ENCODE peak calls at places on chromosomes 6 and 20, in six cellular contexts. V is NCI-H2171 treated with DMSO at 0.1 percent for 48 hours; A is M059J; K is stimulated activated CD4-positive, alpha-beta T cell treated with anti-CD3 and anti-CD28 coated beads, Interleukin-15, amount 100 ng/mL, for 24 hours; M is fibroblast of the aortic adventitia; J is foreskin fibroblast. D is an unnamed sample.
A peak's percentile ranks its signal among the peaks of the same experiment; 100 is the strongest.

GRCh38 chr6:133040025-133040838 is 200.9 kb upstream of the EYA4 start:
- DNase-seq in V (peak; percentile 37), A (peak; percentile 36), K (no peak), M (peak; percentile 16), J (no peak), D (peak; percentile 66)

GRCh38 chr6:18211338-18211737 is 53.0 kb downstream of the DEK start:
- DNase-seq in V (no peak), A (no peak), K (peak; percentile 39), M (no peak), J (no peak), D (no peak)

GRCh38 chr20:50335105-50335504 is 144.5 kb downstream of the CEBPB start:
- DNase-seq in V (peak; percentile 100), A (peak; percentile 66), K (peak; percentile 31), M (no peak), J (no peak), D (no peak)

GRCh38 chr6:41536884-41537347 is 9.3 kb upstream of the FOXP4 start:
- DNase-seq in V (peak; percentile 75), A (peak; percentile 36), K (no peak), M (no peak), J (no peak), D (no peak)

GRCh38 chr6:8277769-8278168 is 157.6 kb downstream of the SLC35B3 start:
- DNase-seq in V (no peak), A (peak; percentile 12), K (peak; percentile 3), M (no peak), J (no peak), D (no peak)

GRCh38 chr6:139650941-139651340 is 276.5 kb upstream of the CITED2 start:
- DNase-seq in V (no peak), A (no peak), K (no peak), M (no peak), J (no peak), D (no peak)

GRCh38 chr6:29924731-29925130 is 17.6 kb upstream of the HLA-A start:
- DNase-seq in V (no peak), A (peak; percentile 81), K (no peak), M (no peak), J (no peak), D (no peak)

GRCh38 chr6:152380351-152380767 is 256.8 kb downstream of the SYNE1 start:
- DNase-seq in V (no peak), A (peak; percentile 85), K (no peak), M (peak; percentile 92), J (peak; percentile 44), D (peak; percentile 87)

GRCh38 chr20:47886454-47887041 is 101.3 kb upstream of the SULF2 start:
- DNase-seq in V (no peak), A (no peak), K (no peak), M (no peak), J (no peak), D (no peak)

GRCh38 chr20:62117362-62117646 is 5.0 kb upstream of the LSM14B start:
- DNase-seq in V (no peak), A (no peak), K (no peak), M (no peak), J (no peak), D (no peak)

GRCh38 chr6:30357678-30358339 is 12.9 kb downstream of the RPP21 start:
- DNase-seq in V (peak; percentile 75), A (peak; percentile 76), K (peak; percentile 67), M (peak; percentile 85), J (peak; percentile 67), D (peak; percentile 80)

GRCh38 chr6:125314019-125314581 is 12.3 kb upstream of the HDDC2 start:
- DNase-seq in V (peak; percentile 68), A (peak; percentile 67), K (peak; percentile 46), M (peak; percentile 84), J (peak; percentile 52), D (peak; percentile 92)

GRCh38 chr20:23446505-23446904 is 6.2 kb downstream of the CST11 start:
- DNase-seq in V (no peak), A (peak; percentile 75), K (peak; percentile 49), M (peak; percentile 47), J (no peak), D (peak; percentile 25)

GRCh38 chr6:168348186-168348585 is 28.6 kb upstream of the DACT2 start:
- DNase-seq in V (no peak), A (no peak), K (no peak), M (no peak), J (no peak), D (no peak)

GRCh38 chr20:18672826-18673225 is 85.0 kb downstream of the DTD1 start:
- DNase-seq in V (peak; percentile 98), A (no peak), K (no peak), M (no peak), J (no peak), D (no peak)

GRCh38 chr6:111096246-111096645 is 8.9 kb downstream of the SLC16A10 start:
- DNase-seq in V (peak; percentile 57), A (no peak), K (peak; percentile 47), M (no peak), J (no peak), D (no peak)

GRCh38 chr6:40722081-40722480 is 134.9 kb upstream of the LRFN2 start:
- DNase-seq in V (no peak), A (no peak), K (no peak), M (no peak), J (no peak), D (peak; percentile 5)

GRCh38 chr6:21115111-21115510 is 478.4 kb upstream of the SOX4 start:
- DNase-seq in V (no peak), A (peak; percentile 62), K (no peak), M (peak; percentile 77), J (peak; percentile 50), D (peak; percentile 43)

GRCh38 chr6:36227379-36228344 is 31.1 kb downstream of the BRPF3 start:
- DNase-seq in V (peak; percentile 77), A (no peak), K (no peak), M (no peak), J (no peak), D (no peak)

GRCh38 chr6:25062070-25062811 is 126.5 kb upstream of the RIPOR2 start:
- DNase-seq in V (peak; percentile 16), A (no peak), K (no peak), M (no peak), J (no peak), D (no peak)

GRCh38 chr6:40997256-40997957 is 41.6 kb downstream of the UNC5CL start:
- DNase-seq in V (no peak), A (peak; percentile 97), K (no peak), M (peak; percentile 65), J (peak; percentile 51), D (peak; percentile 39)

GRCh38 chr6:35238843-35239289 is 20.7 kb upstream of the ZNF76 start:
- DNase-seq in V (no peak), A (no peak), K (no peak), M (peak; percentile 35), J (no peak), D (no peak)

GRCh38 chr6:79082304-79082703 is 4.2 kb upstream of the PHIP start:
- DNase-seq in V (peak; percentile 51), A (no peak), K (no peak), M (no peak), J (no peak), D (no peak)

GRCh38 chr20:7704021-7704420 is 236.2 kb downstream of the HAO1 start:
- DNase-seq in V (no peak), A (no peak), K (no peak), M (no peak), J (no peak), D (no peak)

GRCh38 chr6:148112851-148113319 is 229.8 kb upstream of the SASH1 start:
- DNase-seq in V (no peak), A (peak; percentile 77), K (peak; percentile 4), M (no peak), J (no peak), D (no peak)

GRCh38 chr20:56664791-56665190 is 35.7 kb downstream of the TFAP2C start:
- DNase-seq in V (no peak), A (no peak), K (no peak), M (no peak), J (no peak), D (no peak)

GRCh38 chr6:108127826-108128225 is 38.0 kb upstream of the NR2E1 start:
- DNase-seq in V (no peak), A (peak; percentile 93), K (no peak), M (no peak), J (no peak), D (peak; percentile 40)

D was measured in adipocyte.